ENCODE peak calls at places on chromosomes 6 and 20, in seven cellular contexts. I is colonic mucosa, M is LNCaP clone FGC, Q is choroid plexus epithelial cell, T is AG10803, C is suprapubic skin, S is cardiac fibroblast. A is an unnamed sample.

GRCh38 chr20:19824861-19825260 is 66.8 kb downstream of the RIN2 start:
- DNase-seq in I (no peak), M (no peak), Q (no peak), T (no peak), C (no peak), S (no peak), A (no peak)

GRCh38 chr20:44126445-44126844 is 60.5 kb downstream of the JPH2 start:
- DNase-seq in I (no peak), M (no peak), Q (no peak), T (no peak), C (no peak), S (no peak), A (no peak)

GRCh38 chr6:7086488-7086887 is 21.3 kb upstream of the RREB1 start:
- DNase-seq in I (peak; percentile 32), M (no peak), Q (peak; percentile 31), T (peak; percentile 48), C (no peak), S (peak; percentile 30), A (no peak)

GRCh38 chr6:113184736-113185135 is 672.4 kb upstream of the MARCKS start:
- DNase-seq in I (no peak), M (no peak), Q (no peak), T (peak; percentile 41), C (no peak), S (peak; percentile 59), A (no peak)

GRCh38 chr6:41723178-41723935 is 12.1 kb downstream of the TFEB start:
- DNase-seq in I (peak; percentile 53), M (no peak), Q (peak; percentile 95), T (peak; percentile 91), C (peak; percentile 92), S (peak; percentile 91), A (peak; percentile 83)

GRCh38 chr6:28399370-28400121 is at the start of gene ZSCAN12:
- DNase-seq in I (peak; percentile 82), M (no peak), Q (peak; percentile 90), T (peak; percentile 87), C (peak; percentile 86), S (peak; percentile 93), A (peak; percentile 49)

GRCh38 chr6:122696079-122696478 is 83.4 kb upstream of the FABP7 start:
- DNase-seq in I (no peak), M (no peak), Q (peak; percentile 77), T (peak; percentile 66), C (no peak), S (peak; percentile 43), A (peak; percentile 92)

GRCh38 chr6:136469154-136469553 is 81.1 kb downstream of the MAP7 start:
- DNase-seq in I (no peak), M (no peak), Q (no peak), T (no peak), C (no peak), S (no peak), A (no peak)

GRCh38 chr20:53778041-53778516 is 184.4 kb upstream of the ZNF217 start:
- DNase-seq in I (no peak), M (no peak), Q (no peak), T (no peak), C (peak; percentile 61), S (no peak), A (no peak)

GRCh38 chr20:9051508-9051907 is 17.4 kb upstream of the PLCB4 start:
- DNase-seq in I (no peak), M (no peak), Q (peak; percentile 94), T (peak; percentile 97), C (no peak), S (peak; percentile 84), A (peak; percentile 99)

GRCh38 chr20:59961423-59961822 is 3.2 kb downstream of the CDH26 start:
- DNase-seq in I (no peak), M (peak; percentile 67), Q (no peak), T (no peak), C (no peak), S (no peak), A (peak; percentile 67)

GRCh38 chr6:160355001-160355400 is 6.8 kb downstream of the SLC22A3 start:
- DNase-seq in I (no peak), M (no peak), Q (peak; percentile 67), T (no peak), C (no peak), S (peak; percentile 77), A (peak; percentile 90)

GRCh38 chr6:149094934-149095341 is 222.6 kb upstream of the TAB2 start:
- DNase-seq in I (no peak), M (no peak), Q (peak; percentile 88), T (peak; percentile 44), C (no peak), S (peak; percentile 66), A (no peak)

GRCh38 chr6:39217177-39217864 is 12.0 kb downstream of the KCNK5 start:
- DNase-seq in I (peak; percentile 83), M (no peak), Q (no peak), T (no peak), C (no peak), S (no peak), A (no peak)

DNA sequence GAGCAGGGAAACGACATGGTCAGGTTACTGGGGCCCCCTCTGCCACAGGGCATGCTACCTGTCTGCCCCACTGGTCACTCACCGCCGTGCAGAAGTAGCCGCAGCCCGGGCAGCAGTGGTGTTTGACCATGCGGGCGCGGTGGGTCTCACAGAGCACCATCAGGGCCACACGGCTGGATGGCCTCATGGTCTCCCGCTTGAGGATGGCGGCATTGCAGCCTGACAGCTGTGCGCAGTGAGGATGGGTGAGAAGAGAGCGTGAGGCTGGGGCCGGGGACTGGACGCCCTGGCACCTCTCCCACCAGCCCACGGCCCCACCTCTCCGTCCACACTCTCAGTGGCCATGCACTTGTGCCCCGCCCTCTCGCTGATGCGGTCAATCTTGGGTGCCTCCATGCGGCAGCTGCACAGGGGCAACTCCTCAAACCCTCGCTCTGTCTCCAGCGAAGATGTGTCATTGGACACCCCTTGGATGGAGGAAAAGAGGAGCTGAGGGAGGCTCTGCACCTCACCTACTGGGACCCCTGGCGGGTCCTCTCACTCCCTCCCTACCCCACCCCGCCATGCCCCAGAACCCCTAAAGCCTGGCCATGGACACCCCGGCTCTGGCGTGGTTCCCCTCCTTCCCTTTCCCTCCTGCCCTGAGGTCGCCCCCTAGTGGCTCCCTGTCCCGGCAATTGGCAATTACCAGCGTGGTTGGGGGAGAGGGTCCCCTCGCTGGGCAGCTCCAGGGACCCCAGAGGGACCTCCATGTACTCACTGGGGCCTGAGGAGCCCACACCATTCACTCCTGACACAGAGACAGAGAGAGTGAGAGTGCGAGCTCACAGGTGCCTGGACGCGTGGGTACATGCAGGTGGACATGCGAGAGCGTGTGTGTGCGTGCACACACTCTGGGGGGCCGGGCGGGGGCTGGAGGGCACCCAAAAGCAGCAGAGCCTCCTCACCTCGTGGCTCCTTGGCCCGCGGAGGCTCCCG is 8.9 kb downstream of the EHMT2 start:
- DNase-seq in I (peak; percentile 61), M (no peak), Q (no peak), T (no peak), C (no peak), S (peak; percentile 19), A (no peak)
- TF ChIP-seq CTCF in I (peak; percentile 65), M (peak; percentile 69), Q (peak; percentile 81), T (peak; percentile 62), C (no peak), S (peak; percentile 85), A (peak; percentile 74)

GRCh38 chr6:33432546-33432945 is 12.7 kb downstream of the SYNGAP1 start:
- DNase-seq in I (no peak), M (no peak), Q (no peak), T (no peak), C (no peak), S (no peak), A (no peak)

GRCh38 chr6:33430334-33430733 is 10.5 kb downstream of the SYNGAP1 start:
- DNase-seq in I (no peak), M (no peak), Q (no peak), T (no peak), C (no peak), S (no peak), A (no peak)

GRCh38 chr6:33429745-33430042 is 9.8 kb downstream of the SYNGAP1 start:
- DNase-seq in I (no peak), M (no peak), Q (no peak), T (no peak), C (no peak), S (no peak), A (peak; percentile 61)

GRCh38 chr6:33431880-33432541 is 12.1 kb downstream of the SYNGAP1 start:
- DNase-seq in I (no peak), M (no peak), Q (no peak), T (no peak), C (no peak), S (no peak), A (no peak)

DNA sequence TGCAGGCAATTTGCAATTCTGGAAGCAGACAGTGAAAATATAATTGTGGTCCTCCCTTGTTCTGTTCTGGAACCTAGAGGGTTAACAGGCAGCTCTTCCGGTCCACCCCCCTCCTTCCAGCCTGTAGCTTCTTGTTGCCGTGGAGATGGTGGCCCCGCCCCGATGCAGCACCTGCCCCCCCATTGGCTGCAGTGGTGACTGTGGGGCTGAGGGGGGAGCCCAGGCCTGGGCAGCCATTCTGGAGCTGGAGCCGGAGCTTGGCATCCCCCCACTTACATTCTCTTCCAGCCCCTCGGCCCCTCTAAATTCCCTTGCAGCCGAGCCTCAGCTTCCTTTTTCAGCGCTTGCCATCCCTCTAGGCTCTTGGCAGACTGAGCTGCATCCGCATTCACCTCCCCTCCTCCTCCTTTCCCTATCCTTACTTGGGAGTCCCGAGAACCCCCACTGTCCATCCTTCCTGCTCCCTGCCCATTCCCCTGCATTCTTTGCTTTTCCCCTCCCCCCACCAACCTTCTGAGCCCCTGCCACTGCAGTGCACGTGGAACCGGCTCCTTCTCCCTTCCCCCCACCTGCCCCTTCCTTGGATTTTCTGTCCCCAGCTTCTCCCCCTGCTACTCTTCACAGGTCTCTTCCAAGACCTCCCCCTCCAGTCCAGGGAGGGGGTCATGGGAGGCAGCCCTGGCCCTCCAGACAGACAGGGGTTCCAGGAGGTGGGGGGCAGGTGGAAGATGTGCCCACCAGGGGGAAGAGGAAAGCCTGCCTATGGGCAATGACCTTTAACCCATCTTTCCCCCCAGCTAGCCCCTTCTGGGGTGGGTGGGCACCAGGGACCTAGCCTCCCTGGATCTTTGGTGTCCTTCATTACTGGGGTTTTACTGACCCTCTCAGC is 11.4 kb downstream of the SYNGAP1 start:
- DNase-seq in I (no peak), M (no peak), Q (peak; percentile 77), T (peak; percentile 42), C (no peak), S (peak; percentile 63), A (no peak)
- H3K4me3 ChIP-seq in I (no peak overlapping the region), M (no peak overlapping the region), Q (peak overlapping the region; percentile 35), T (no peak overlapping the region), C (no peak overlapping the region), S (no peak overlapping the region), A (no peak overlapping the region)

GRCh38 chr6:127547215-127547614 is 28.1 kb upstream of the MTCL3 start:
- DNase-seq in I (no peak), M (no peak), Q (peak; percentile 30), T (no peak), C (no peak), S (peak; percentile 12), A (no peak)
- TF ChIP-seq CTCF in I (no peak), M (peak; percentile 25), Q (peak; percentile 53), T (peak; percentile 33), C (no peak), S (peak; percentile 55), A (peak; percentile 30)

GRCh38 chr20:51562334-51563140 is 20.0 kb upstream of the NFATC2 start:
- DNase-seq in I (peak; percentile 66), M (peak; percentile 72), Q (peak; percentile 90), T (peak; percentile 95), C (peak; percentile 88), S (peak; percentile 97), A (peak; percentile 71)
- H3K4me3 ChIP-seq in I (peak overlapping the region; percentile 36), M (peak overlapping the region; percentile 41), Q (peak overlapping the region; percentile 65), T (peak overlapping the region; percentile 79), C (peak overlapping the region; percentile 56), S (peak overlapping the region; percentile 58), A (no peak overlapping the region)

GRCh38 chr6:75282706-75283105 is 1.9 kb downstream of the TMEM30A start:
- DNase-seq in I (no peak), M (no peak), Q (no peak), T (no peak), C (no peak), S (no peak), A (peak; percentile 29)
- TF ChIP-seq CTCF in I (no peak), M (no peak), Q (no peak), T (no peak), C (no peak), S (no peak), A (no peak)

GRCh38 chr6:147214248-147215227 is 10.3 kb downstream of the STXBP5 start:
- DNase-seq in I (no peak), M (no peak), Q (no peak), T (no peak), C (no peak), S (no peak), A (no peak)
- H3K4me3 ChIP-seq in I (no peak overlapping the region), M (no peak overlapping the region), Q (no peak overlapping the region), T (no peak overlapping the region), C (no peak overlapping the region), S (no peak overlapping the region), A (no peak overlapping the region)